ENCODE peak calls at places on chromosomes 1 and 21, in five cellular contexts. I is HepG2, P is upper lobe of left lung, L is GM12878, V is K562. Q is an unnamed sample. For H3K27me3, the result is how much of the 10 kb centered on the place peaks cover.

GRCh38 chr1:205782627-205783470 is 7.6 kb upstream of the RAB29 start:
- ATAC-seq in I (no peak), P (peak), L (peak), V (no peak), Q (no peak)

GRCh38 chr1:171212607-171213347 is 27.7 kb downstream of the FMO2 start:
- ATAC-seq in I (no peak), P (no peak), L (peak), V (no peak), Q (no peak)

GRCh38 chr1:198246331-198246730 is 89.5 kb downstream of the NEK7 start:
- ATAC-seq in I (no peak), P (no peak), L (no peak), V (no peak), Q (no peak)

GRCh38 chr1:23383547-23384311 is 14.1 kb upstream of the ZNF436 start:
- ATAC-seq in I (no peak), P (no peak), L (no peak), V (no peak), Q (peak)

GRCh38 chr1:217650674-217651073 is 19.5 kb downstream of the SPATA17 start:
- ATAC-seq in I (no peak), P (no peak), L (no peak), V (no peak), Q (no peak)

GRCh38 chr1:33470495-33471012 is 1.9 kb upstream of the ZSCAN20 start:
- ATAC-seq in I (peak), P (peak), L (peak), V (peak), Q (peak)

GRCh38 chr1:46202975-46203737 is at the start of gene LURAP1:
- ATAC-seq in I (peak), P (peak), L (peak), V (peak), Q (peak)

GRCh38 chr21:43639470-43640178 is 19.7 kb downstream of the HSF2BP start:
- ATAC-seq in I (no peak), P (no peak), L (no peak), V (no peak), Q (no peak)

GRCh38 chr21:37904879-37905278 is 11.4 kb downstream of the KCNJ6 start:
- ATAC-seq in I (no peak), P (no peak), L (no peak), V (no peak), Q (no peak)

GRCh38 chr1:64055310-64055709 is 148.1 kb upstream of the UBE2U start:
- ATAC-seq in I (no peak), P (no peak), L (no peak), V (no peak), Q (no peak)

GRCh38 chr1:241325441-241325840 is 31.6 kb downstream of the RGS7 start:
- ATAC-seq in I (no peak), P (no peak), L (no peak), V (no peak), Q (no peak)

GRCh38 chr1:101290922-101291561 is 54.2 kb downstream of the S1PR1 start:
- ATAC-seq in I (no peak), P (no peak), L (peak), V (no peak), Q (no peak)

GRCh38 chr1:178944729-178945128 is 73.9 kb upstream of the ANGPTL1 start:
- ATAC-seq in I (no peak), P (no peak), L (no peak), V (no peak), Q (no peak)

GRCh38 chr1:44263191-44263944 is 50.1 kb downstream of the DMAP1 start:
- ATAC-seq in I (no peak), P (no peak), L (no peak), V (peak), Q (no peak)

GRCh38 chr1:158931055-158931737 is at the start of gene PYHIN1:
- ATAC-seq in I (no peak), P (no peak), L (peak), V (no peak), Q (no peak)

GRCh38 chr1:182183606-182184005 is 122.1 kb upstream of the ZNF648 start:
- ATAC-seq in I (no peak), P (no peak), L (no peak), V (no peak), Q (no peak)

GRCh38 chr1:43510621-43511020 is 20.1 kb upstream of the PTPRF start:
- ATAC-seq in I (no peak), P (no peak), L (no peak), V (no peak), Q (no peak)

GRCh38 chr1:111214884-111215283 is 12.6 kb upstream of the CHI3L2 start:
- ATAC-seq in I (no peak), P (no peak), L (peak), V (no peak), Q (no peak)

GRCh38 chr1:111212634-111213335 is 12.3 kb upstream of the DENND2D start:
- ATAC-seq in I (no peak), P (no peak), L (no peak), V (peak), Q (no peak)

GRCh38 chr1:111213412-111213811 is 13.0 kb upstream of the DENND2D start:
- ATAC-seq in I (no peak), P (no peak), L (no peak), V (peak), Q (no peak)

GRCh38 chr1:111216751-111217150 is 10.8 kb upstream of the CHI3L2 start:
- ATAC-seq in I (no peak), P (no peak), L (no peak), V (no peak), Q (no peak)

DNA sequence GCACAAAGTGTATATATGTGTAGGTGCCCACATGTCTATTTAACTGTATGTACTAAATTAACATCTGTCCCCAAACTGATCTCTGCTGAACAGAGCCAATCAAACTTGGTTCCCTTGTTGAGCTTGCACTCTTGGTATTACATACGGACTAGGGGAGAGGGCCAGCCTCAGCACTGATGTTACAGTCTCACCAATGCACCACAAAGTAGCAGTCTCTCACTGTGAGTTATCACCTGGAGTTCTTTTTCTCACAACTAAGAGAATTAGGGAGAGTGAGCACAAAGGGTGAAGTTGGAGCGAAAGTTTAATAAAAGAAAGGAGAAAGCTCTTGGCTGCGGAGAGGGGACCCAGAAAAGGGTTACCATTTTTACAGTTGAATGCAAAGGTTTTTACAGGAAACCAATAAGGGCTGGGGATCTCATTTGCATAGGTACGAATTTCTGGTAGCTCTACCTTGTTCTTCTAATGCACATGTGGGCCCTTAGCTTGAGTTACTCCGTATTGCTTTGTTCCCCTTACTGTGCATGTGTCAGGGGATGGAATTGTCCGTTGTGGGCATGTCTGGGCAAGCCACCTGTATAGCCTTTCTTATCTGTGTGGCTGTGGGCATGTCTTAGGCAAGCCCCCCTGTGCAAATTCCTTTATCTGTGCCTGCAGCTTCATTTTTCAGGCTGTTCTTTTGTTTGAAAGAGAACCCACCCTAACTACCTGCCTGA is 13.3 kb upstream of the CHI3L2 start:
- ATAC-seq in I (no peak), P (no peak), L (peak), V (no peak), Q (no peak)
- H3K27ac ChIP-seq in I (no peak), P (no peak), L (peak), V (no peak), Q (no peak)

GRCh38 chr1:84272401-84272800 is 29.1 kb upstream of the SAMD13 start:
- ATAC-seq in I (no peak), P (peak), L (no peak), V (no peak), Q (no peak)
- TF ChIP-seq EP300 in I (no peak), P (no peak), L (no peak), V (no peak), Q (no peak)

DNA sequence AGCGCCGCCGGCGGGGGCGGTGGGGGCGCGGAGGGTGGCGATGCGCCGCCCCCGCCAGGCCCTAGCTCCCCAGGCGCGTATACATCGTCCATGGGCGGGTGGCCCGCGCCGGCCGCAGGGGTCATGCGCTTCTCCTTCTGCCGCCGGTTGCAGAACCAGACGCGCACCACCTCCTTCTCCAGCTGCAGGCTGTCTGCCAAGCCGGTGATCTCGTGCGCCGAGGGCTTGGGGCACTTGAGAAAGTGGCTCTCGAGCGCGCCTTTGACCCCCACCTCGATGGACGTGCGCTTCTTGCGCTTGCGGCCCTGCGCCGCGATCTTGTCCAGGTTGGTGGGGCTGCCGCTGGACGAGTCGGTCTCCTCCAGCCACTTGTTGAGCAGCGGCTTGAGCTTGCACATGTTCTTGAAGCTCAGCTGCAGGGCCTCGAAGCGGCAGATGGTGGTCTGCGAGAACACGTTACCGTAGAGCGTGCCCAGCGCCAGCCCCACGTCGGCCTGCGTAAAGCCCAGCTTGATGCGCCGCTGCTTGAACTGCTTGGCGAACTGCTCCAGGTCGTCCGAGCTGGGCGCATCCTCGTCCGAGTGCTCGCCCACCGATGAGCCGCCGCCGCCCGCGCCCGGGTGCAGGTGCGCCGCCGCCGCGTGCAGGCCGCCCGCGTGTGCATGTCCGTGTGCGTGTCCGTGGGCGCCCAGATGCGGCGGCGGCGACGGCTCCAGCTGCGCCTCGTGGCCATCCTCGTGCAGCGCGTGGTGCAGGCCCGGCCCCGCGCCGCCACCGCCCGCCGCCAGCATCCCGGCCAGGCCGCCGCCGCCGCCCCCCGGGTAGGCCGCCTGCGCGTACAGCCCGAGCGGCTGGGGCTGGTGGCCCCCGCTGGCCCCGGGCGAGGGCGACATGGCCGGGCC is 911 bp downstream of the POU3F1 start:
- ATAC-seq in I (no peak), P (no peak), L (no peak), V (no peak), Q (no peak)
- H3K27me3 ChIP-seq in I (under half), P (under half), L (under half), V (half or more), Q (half or more)

GRCh38 chr1:89291276-89291675 is 18.6 kb upstream of the GBP5 start:
- ATAC-seq in I (no peak), P (no peak), L (no peak), V (no peak), Q (no peak)

GRCh38 chr1:89286549-89287181 is 14.0 kb upstream of the GBP5 start:
- ATAC-seq in I (no peak), P (no peak), L (peak), V (no peak), Q (no peak)

GRCh38 chr1:89287182-89288050 is 14.8 kb upstream of the GBP5 start:
- ATAC-seq in I (no peak), P (no peak), L (peak), V (no peak), Q (no peak)

GRCh38 chr1:89288051-89288340 is 15.3 kb upstream of the GBP5 start:
- ATAC-seq in I (no peak), P (no peak), L (no peak), V (no peak), Q (no peak)

GRCh38 chr1:89285715-89286380 is 13.2 kb upstream of the GBP5 start:
- ATAC-seq in I (no peak), P (no peak), L (no peak), V (no peak), Q (no peak)
- H3K27ac ChIP-seq in I (no peak), P (peak), L (no peak), V (no peak), Q (no peak)

GRCh38 chr21:35933466-35933865 is 126.9 kb downstream of the SETD4 start:
- ATAC-seq in I (no peak), P (peak), L (no peak), V (peak), Q (peak)
- TF ChIP-seq EP300 in I (no peak), P (no peak), L (no peak), V (no peak), Q (no peak)

GRCh38 chr1:18344755-18345154 is 136.0 kb upstream of the KLHDC7A start:
- ATAC-seq in I (no peak), P (no peak), L (no peak), V (no peak), Q (no peak)
- H3K27me3 ChIP-seq in I (under half), P (under half), L (under half), V (under half), Q (under half)

GRCh38 chr21:44935533-44935927 is 4.3 kb upstream of the SLX9 start:
- ATAC-seq in I (peak), P (no peak), L (no peak), V (peak), Q (no peak)
- H3K27ac ChIP-seq in I (no peak), P (no peak), L (no peak), V (no peak), Q (no peak)

GRCh38 chr1:211677659-211678058 is 2.2 kb upstream of the NEK2 start:
- ATAC-seq in I (no peak), P (no peak), L (peak), V (no peak), Q (no peak)

GRCh38 chr1:211680752-211681327 is 5.4 kb upstream of the NEK2 start:
- ATAC-seq in I (peak), P (peak), L (peak), V (peak), Q (peak)

GRCh38 chr1:211676106-211676583 is 724 bp upstream of the NEK2 start:
- ATAC-seq in I (no peak), P (no peak), L (no peak), V (no peak), Q (no peak)

DNA sequence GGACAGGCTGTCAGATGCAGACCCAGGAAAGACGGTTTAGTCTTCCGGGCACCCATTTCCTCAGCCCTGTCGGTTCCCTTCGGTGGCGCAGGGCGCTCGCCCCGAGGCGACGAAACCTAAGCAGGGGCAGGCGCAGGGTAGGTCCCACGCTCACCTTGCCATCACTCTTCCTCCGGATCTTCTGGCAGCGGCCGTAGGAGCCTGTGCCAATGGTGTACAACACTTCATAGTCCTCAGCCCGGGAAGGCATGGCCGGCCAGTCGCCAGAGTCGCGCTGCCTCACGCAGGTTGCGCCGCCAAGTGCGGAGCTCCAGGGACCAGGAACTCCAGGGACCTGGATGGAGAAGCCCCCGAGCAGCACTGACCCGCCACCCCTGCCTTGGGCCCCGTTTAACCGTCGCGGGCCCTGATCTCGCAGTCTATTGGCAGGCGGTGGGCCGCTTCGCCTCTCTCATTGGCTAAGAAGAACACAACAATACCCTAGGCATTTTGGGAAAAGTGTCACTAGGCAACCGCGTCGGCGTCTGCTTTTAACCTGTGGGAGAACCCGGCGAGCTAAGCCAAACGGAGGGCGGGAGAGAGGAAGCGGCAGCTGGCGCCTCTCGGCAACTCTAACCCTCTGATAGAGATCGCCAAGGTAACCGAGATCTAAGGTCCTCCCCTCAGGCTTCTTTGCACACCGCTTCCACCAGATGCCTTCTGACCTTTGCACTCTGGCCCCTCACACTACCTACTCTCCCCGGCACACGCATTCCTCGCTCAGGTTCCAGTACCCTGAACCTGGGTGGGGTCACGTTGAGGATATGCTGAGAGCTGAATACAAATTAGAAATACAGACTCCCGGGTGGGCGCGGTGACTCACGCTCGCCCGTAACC is at the start of gene NEK2:
- ATAC-seq in I (peak), P (peak), L (peak), V (peak), Q (peak)
- TF ChIP-seq EP300 in I (peak), P (no peak), L (no peak), V (peak), Q (no peak)